ENCODE peak calls at places on chromosomes 1 and 21, in seven cellular contexts. P is HuH-7.5; Q is Panc1; X is NCI-H1694; L is stimulated activated CD4-positive, alpha-beta T cell treated with anti-CD3 and anti-CD28 coated beads, Interleukin-15, amount 100 ng/mL, for 1 hour; C is fibroblast of the conjunctiva; Y is astrocyte of the hippocampus. G is an unnamed sample.

GRCh38 chr1:179228783-179229213 is 679 bp downstream of the ABL2 start:
- DNase-seq in Q (no peak), Y (peak), L (no peak), X (peak), P (peak), C (no peak), G (no peak)

GRCh38 chr1:23837905-23838304 is 12.7 kb upstream of the HMGCL start:
- DNase-seq in L (no peak), Y (no peak), C (no peak), X (no peak), Q (no peak), P (no peak), G (no peak)

GRCh38 chr1:185439727-185440415 is 122.8 kb upstream of the IVNS1ABP start:
- DNase-seq in X (no peak), L (no peak), C (peak), P (no peak), Q (no peak), Y (peak), G (no peak)

GRCh38 chr21:41171210-41171609 is 3.2 kb downstream of the BACE2 start:
- DNase-seq in Y (peak), X (no peak), Q (no peak), P (no peak), L (no peak), C (no peak), G (no peak)

GRCh38 chr1:43074244-43074643 is 97.8 kb downstream of the EBNA1BP2 start:
- DNase-seq in P (no peak), L (no peak), C (no peak), Y (no peak), X (no peak), Q (no peak), G (peak)

GRCh38 chr1:41936107-41936506 is 17.4 kb upstream of the HIVEP3 start:
- DNase-seq in Y (no peak), Q (no peak), L (no peak), C (no peak), X (no peak), P (no peak), G (peak)

GRCh38 chr1:22053018-22053860 is 730 bp downstream of the CDC42 start:
- DNase-seq in Y (peak), Q (peak), L (peak), P (peak), C (peak), X (peak), G (peak)

GRCh38 chr1:22778842-22779520 is 68.3 kb downstream of the EPHB2 start:
- DNase-seq in L (no peak), C (no peak), X (no peak), Q (no peak), Y (peak), P (no peak), G (no peak)

GRCh38 chr1:111234258-111234657 is 6.7 kb downstream of the CHI3L2 start:
- DNase-seq in C (no peak), Y (peak), P (no peak), Q (no peak), X (no peak), L (no peak), G (no peak)

GRCh38 chr1:119662034-119662437 is 14.0 kb upstream of the ZNF697 start:
- DNase-seq in L (no peak), X (no peak), Y (no peak), C (no peak), P (no peak), Q (no peak), G (no peak)

GRCh38 chr1:33045814-33046213 is 9.1 kb upstream of the AK2 start:
- DNase-seq in Y (no peak), C (no peak), X (no peak), Q (no peak), P (no peak), L (no peak), G (no peak)

GRCh38 chr1:162632743-162633326 is 571 bp downstream of the DDR2 start:
- DNase-seq in P (no peak), L (no peak), C (peak), Y (peak), Q (no peak), X (no peak), G (no peak)

G was measured in NCI-H748 treated with DMSO at 0.1 percent for 48 hours.